ENCODE peak calls at places on chromosomes 4 and X, in eight cellular contexts. G is OCI-LY7, M is IMR-90, I is body of pancreas, D is tibial nerve, E is lower lobe of right lung, A is fibroblast of lung, V is cardiac fibroblast. H is an unnamed sample.

GRCh38 chr4:17580969-17581368 is 4.0 kb downstream of the LAP3 start:
- DNase-seq in V (peak), E (no peak), M (peak), D (no peak), G (no peak), A (peak), I (no peak), H (peak)

GRCh38 chr4:35516102-35516501 is 728.2 kb downstream of the ARAP2 start:
- DNase-seq in A (no peak), G (no peak), V (no peak), D (no peak), M (no peak), I (no peak), E (no peak), H (no peak)

GRCh38 chrX:53685711-53686110 is 808 bp downstream of the HUWE1 start:
- DNase-seq in I (no peak), D (no peak), E (no peak), A (no peak), V (no peak), G (peak), M (peak), H (no peak)

GRCh38 chr4:156781852-156782251 is 189.7 kb downstream of the PDGFC start:
- DNase-seq in G (no peak), A (peak), M (peak), D (no peak), E (no peak), V (peak), I (no peak), H (no peak)

GRCh38 chr4:81723044-81723884 is 251.6 kb upstream of the RASGEF1B start:
- DNase-seq in G (no peak), D (no peak), E (no peak), I (no peak), M (no peak), A (no peak), V (no peak), H (no peak)

GRCh38 chr4:3756343-3757059 is 9.7 kb upstream of the ADRA2C start:
- DNase-seq in V (no peak), M (no peak), A (no peak), G (no peak), D (no peak), I (no peak), E (no peak), H (no peak)

GRCh38 chr4:144948421-144948820 is 149.6 kb downstream of the ANAPC10 start:
- DNase-seq in D (no peak), I (no peak), M (no peak), E (no peak), G (no peak), A (no peak), V (no peak), H (no peak)

GRCh38 chrX:66684196-66684595 is 45.3 kb upstream of the EDA2R start:
- DNase-seq in D (no peak), G (no peak), E (no peak), A (no peak), M (no peak), V (peak), I (no peak), H (no peak)

GRCh38 chr4:126777649-126778048 is 855.1 kb upstream of the INTU start:
- DNase-seq in G (no peak), M (peak), E (no peak), I (no peak), V (peak), A (peak), D (no peak), H (peak)

GRCh38 chrX:55489315-55490009 is at the start of gene USP51:
- DNase-seq in E (peak), G (peak), V (peak), M (peak), I (peak), A (peak), D (peak), H (no peak)

GRCh38 chrX:41822917-41823316 is 98.9 kb downstream of the GPR82 start:
- DNase-seq in M (no peak), V (no peak), G (no peak), A (no peak), D (no peak), E (no peak), I (no peak), H (no peak)

GRCh38 chr4:185820119-185821028 is 8.4 kb upstream of the SORBS2 start:
- DNase-seq in V (no peak), M (no peak), G (no peak), A (no peak), I (peak), E (no peak), D (no peak), H (no peak)

GRCh38 chr4:176438401-176438800 is 118.6 kb downstream of the SPCS3 start:
- DNase-seq in M (no peak), I (no peak), A (no peak), V (no peak), E (no peak), D (no peak), G (no peak), H (no peak)

GRCh38 chr4:179880756-179881155 is 2362.4 kb upstream of the TENM3 start:
- DNase-seq in M (peak), E (no peak), A (peak), G (no peak), D (no peak), V (no peak), I (no peak), H (no peak)

GRCh38 chrX:30659421-30659820 is 6.2 kb downstream of the GK start:
- DNase-seq in M (peak), V (peak), A (peak), I (no peak), D (no peak), E (no peak), G (no peak), H (peak)

GRCh38 chrX:81280148-81280547 is 78.2 kb downstream of the SH3BGRL start:
- DNase-seq in D (no peak), G (no peak), A (peak), V (peak), M (no peak), E (no peak), I (no peak), H (no peak)

GRCh38 chr4:189032939-189033338 is 893.7 kb downstream of the TRIML1 start:
- DNase-seq in D (no peak), E (no peak), M (no peak), G (no peak), I (no peak), A (no peak), V (no peak), H (no peak)

GRCh38 chr4:56434599-56435000 is 815 bp downstream of the PPAT start:
- DNase-seq in M (peak), E (peak), V (peak), D (no peak), A (peak), G (no peak), I (no peak), H (no peak)

GRCh38 chr4:105895609-105896460 is 564 bp downstream of the NPNT start:
- DNase-seq in M (no peak), G (no peak), I (peak), D (no peak), E (peak), V (peak), A (no peak), H (no peak)

GRCh38 chr4:128385683-128386304 is 98.2 kb upstream of the PGRMC2 start:
- DNase-seq in D (no peak), M (peak), E (no peak), A (peak), G (no peak), V (peak), I (no peak), H (no peak)

GRCh38 chr4:186144180-186144579 is 39.7 kb downstream of the FAM149A start:
- DNase-seq in I (peak), V (peak), D (no peak), E (no peak), M (peak), A (peak), G (no peak), H (peak)

GRCh38 chr4:85783483-85783882 is 308.5 kb downstream of the ARHGAP24 start:
- DNase-seq in G (peak), A (peak), M (peak), V (peak), E (no peak), D (no peak), I (no peak), H (no peak)

GRCh38 chrX:117835034-117835433 is 281.6 kb downstream of the KLHL13 start:
- DNase-seq in A (no peak), G (no peak), D (no peak), E (no peak), V (no peak), I (no peak), M (no peak), H (no peak)

GRCh38 chr4:1777822-1778641 is 15.1 kb upstream of the FGFR3 start:
- DNase-seq in D (no peak), I (peak), A (no peak), E (no peak), V (no peak), M (no peak), G (no peak), H (peak)

GRCh38 chr4:55396305-55397023 is 707 bp downstream of the TMEM165 start:
- DNase-seq in A (peak), V (peak), I (peak), D (peak), E (peak), G (peak), M (peak), H (no peak)

GRCh38 chrX:13194291-13195103 is 125.4 kb downstream of the ATXN3L start:
- DNase-seq in D (no peak), A (peak), E (no peak), G (peak), V (peak), M (no peak), I (peak), H (no peak)

GRCh38 chr4:77007358-77008230 is 58.0 kb downstream of the SEPTIN11 start:
- DNase-seq in V (peak), A (peak), G (no peak), I (peak), E (peak), D (no peak), M (peak), H (no peak)

GRCh38 chr4:146343199-146343598 is 128.9 kb downstream of the REELD1 start:
- DNase-seq in D (no peak), M (no peak), I (no peak), V (no peak), E (no peak), A (no peak), G (no peak), H (no peak)

GRCh38 chr4:62004881-62005280 is 804.8 kb downstream of the ADGRL3 start:
- DNase-seq in E (no peak), M (no peak), G (no peak), D (no peak), V (no peak), A (no peak), I (no peak), H (no peak)

GRCh38 chr4:158046345-158046744 is 126.5 kb downstream of the GASK1B start:
- DNase-seq in E (no peak), V (no peak), A (no peak), M (no peak), G (no peak), I (no peak), D (no peak), H (no peak)

DNA sequence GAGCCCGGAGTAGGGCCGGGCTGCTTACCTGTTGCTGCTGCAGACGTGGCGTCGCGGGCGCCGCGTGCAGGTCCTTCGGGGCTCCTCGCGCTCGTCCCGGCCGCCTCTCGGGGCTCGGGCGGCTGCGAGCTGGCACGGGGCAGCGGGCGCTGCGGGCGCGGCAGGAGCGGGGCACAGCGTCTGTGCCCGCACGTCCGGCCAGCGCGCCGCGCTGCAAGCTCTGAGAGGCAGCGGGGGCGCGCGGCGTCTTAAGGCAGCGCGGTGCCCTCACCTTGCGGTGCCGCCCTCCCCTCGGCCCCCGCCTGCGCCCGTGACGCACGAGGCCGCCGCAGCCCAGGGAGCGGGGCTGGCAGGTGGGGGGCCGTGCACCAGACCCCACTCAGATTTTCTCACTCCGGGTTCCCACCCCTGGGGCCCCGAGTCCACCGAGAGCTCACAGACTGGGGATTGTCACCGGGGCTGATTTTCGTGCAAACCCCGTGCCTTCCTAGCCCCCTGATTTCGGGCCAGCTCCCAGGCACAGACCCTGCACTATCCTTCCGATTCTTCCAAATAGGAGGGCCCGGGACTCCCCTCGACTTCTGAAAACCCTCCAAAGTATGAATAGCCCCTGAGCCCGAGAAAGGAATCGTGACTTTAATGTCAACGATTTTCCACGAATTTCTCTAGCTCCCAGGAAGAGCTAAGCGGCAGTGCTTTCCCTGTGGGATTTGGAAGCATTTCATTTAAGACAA is at the start of gene GPR101:
- DNase-seq in M (no peak), V (no peak), A (no peak), E (no peak), D (no peak), I (no peak), G (no peak), H (no peak)
- H3K4me3 ChIP-seq in M (no peak), V (no peak), A (no peak), E (no peak), D (peak), I (no peak), G (no peak), H (no peak)

DNA sequence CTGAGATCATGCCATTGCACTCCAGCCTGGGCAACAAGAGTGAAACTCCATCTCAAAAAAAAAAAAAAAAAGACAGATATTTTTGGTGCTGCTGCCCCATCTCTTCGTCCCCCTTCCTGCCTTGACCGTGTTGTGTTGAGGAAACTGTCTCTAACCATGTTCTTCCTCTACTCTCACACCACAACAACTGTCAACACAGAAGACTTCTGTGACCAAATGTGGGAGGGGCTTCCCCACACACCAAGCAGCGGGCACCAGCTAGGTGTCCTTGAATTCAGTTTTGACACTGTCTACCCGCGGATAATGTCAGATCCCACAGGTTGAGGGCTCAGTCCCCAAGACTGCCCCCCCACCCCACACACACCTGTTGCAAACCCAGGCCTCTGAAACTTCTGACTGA is 104.7 kb upstream of the BCOR start:
- DNase-seq in G (no peak), D (no peak), M (no peak), I (no peak), A (no peak), E (no peak), V (no peak), H (no peak)
- TF ChIP-seq CTCF in G (no peak), D (no peak), M (no peak), I (no peak), A (no peak), E (no peak), V (no peak), H (no peak)

DNA sequence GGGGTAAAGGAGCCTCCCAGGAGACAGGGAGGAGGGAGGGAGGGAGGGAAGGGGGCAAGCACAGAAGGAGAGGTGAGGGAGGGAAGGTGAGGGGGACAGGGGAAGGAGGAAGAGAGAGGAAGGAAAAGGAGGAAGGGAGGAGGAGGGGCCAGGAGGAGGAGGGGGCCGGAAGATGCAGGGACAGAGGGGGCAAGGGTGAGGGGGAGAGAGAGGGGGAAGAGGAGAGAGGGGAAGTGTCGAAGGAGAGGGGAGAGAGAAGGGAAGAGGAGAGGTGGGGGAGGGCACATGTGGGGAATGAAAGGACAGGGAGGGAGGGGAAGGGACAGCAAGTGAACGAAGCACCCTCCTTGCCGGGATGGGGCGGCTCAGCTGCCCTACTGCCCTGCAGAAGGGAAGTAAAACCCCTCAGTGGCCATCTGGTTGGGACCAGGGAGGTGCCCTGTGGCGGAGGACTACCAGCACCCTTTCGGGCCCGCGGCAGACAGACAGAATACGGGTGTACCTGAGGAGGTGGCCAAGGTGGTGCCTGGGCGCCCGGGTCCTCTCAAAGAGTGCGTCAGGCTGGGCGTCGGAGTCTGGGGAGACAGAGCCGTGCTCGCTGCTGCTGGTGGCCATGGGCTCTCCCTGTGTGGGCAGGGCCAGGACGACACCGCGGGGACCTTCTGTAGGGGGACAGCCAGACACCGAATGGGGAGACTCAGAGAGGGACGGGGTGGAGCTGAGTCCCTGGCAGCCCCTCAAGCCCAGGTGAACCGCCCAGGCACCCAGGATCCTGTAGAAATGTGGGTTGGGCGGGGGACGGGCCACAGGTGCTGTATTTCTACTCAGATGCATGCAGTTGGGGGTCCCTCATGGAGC is 29.5 kb downstream of the PDHA1 start:
- DNase-seq in A (no peak), M (no peak), E (no peak), V (no peak), G (no peak), D (no peak), I (no peak), H (no peak)
- H3K4me3 ChIP-seq in A (no peak), M (peak), E (peak), V (no peak), G (no peak), D (peak), I (no peak), H (peak)

DNA sequence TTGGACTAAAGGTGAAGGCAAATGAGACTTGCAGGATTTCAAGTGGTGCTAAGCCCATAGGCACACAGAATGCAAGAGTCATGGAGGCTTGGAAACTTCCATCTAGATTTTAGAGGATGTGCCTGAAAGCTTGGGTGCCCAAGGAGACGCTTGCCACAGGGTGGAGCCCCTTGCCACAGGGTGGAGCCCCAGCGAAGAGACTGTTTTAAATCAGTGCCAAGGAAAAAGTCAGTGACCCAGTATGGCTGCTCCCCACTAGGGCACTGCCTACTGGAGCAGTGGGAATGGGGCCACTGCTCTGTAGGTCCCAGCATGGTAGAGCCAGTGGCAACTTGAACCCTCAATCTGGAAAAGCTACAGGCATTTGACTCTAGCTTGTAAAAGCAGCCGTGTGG is 794.2 kb upstream of the LCORL start:
- DNase-seq in A (no peak), G (peak), I (no peak), D (no peak), V (no peak), E (no peak), M (no peak), H (no peak)
- TF ChIP-seq CTCF in A (no peak), G (peak), I (no peak), D (no peak), V (no peak), E (no peak), M (no peak), H (no peak)

DNA sequence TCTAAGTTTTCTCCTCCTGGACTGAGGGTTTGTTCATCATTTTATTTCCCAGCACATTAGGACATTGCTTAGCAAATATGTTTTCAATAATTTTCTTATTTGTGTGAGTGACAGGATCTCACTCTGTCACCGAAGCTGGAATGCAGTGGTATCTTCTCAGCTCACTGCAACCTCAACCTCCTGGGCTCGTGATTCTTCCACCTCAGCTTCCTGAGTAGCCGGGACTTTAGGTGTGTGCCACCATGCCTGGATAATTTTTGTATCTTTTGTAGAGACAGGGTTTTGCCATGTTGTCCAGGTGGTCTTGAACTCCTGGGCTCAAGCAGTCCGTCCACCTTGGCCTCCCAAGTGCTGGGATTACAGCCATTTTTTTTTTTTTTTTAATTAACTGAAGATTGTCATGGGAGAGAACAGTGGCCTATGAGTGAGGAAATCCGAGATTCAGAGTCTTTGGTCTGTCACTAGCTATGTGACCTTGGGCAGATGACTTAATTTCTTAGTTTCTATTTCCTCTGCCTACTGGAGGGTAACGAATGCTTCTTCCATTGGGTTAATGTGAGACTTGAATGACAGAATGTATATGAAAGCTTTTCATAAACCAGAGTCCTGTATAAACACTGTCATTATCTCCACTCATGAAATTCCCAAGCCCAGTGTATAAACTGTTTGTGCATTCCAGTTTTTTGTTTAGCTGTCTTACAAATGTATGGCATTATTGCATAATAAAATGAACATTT is 23.9 kb downstream of the MOB1B start:
- DNase-seq in G (peak), M (no peak), D (no peak), E (no peak), I (no peak), A (no peak), V (no peak), H (no peak)
- H3K4me3 ChIP-seq in G (peak), M (no peak), D (no peak), E (no peak), I (no peak), A (no peak), V (no peak), H (no peak)

GRCh38 chr4:109574931-109575804 is 15.1 kb downstream of the MCUB start:
- DNase-seq in V (no peak), A (no peak), E (no peak), M (no peak), G (no peak), I (no peak), D (no peak), H (no peak)

GRCh38 chr4:109576462-109576861 is 16.4 kb downstream of the MCUB start:
- DNase-seq in D (no peak), I (no peak), G (no peak), E (no peak), A (no peak), M (peak), V (peak), H (no peak)

GRCh38 chr4:109571494-109571893 is 11.4 kb downstream of the MCUB start:
- DNase-seq in I (no peak), D (no peak), G (no peak), A (no peak), V (no peak), E (no peak), M (no peak), H (no peak)

GRCh38 chr4:109572154-109572553 is 12.1 kb downstream of the MCUB start:
- DNase-seq in G (no peak), M (no peak), A (no peak), V (no peak), E (no peak), D (no peak), I (no peak), H (no peak)

GRCh38 chr4:109574443-109574850 is 14.4 kb downstream of the MCUB start:
- DNase-seq in G (peak), I (no peak), E (no peak), A (peak), M (no peak), D (no peak), V (peak), H (no peak)
- TF ChIP-seq CTCF in G (peak), I (peak), E (peak), A (no peak), M (no peak), D (no peak), V (peak), H (no peak)